ENCODE peak calls at places on chromosomes 12 and 14, in four cellular contexts. K is A549, W is left ventricle myocardium inferior, B is mucosa of descending colon. N is an unnamed sample.

GRCh38 chr14:104158827-104159798 is 20.7 kb downstream of the KIF26A start:
- DNase-seq in K (no peak), W (peak; percentile 73), B (no peak), N (no peak)

GRCh38 chr12:65643171-65643570 is 181.1 kb upstream of the HMGA2 start:
- DNase-seq in K (no peak), W (no peak), B (no peak), N (no peak)

GRCh38 chr12:67034110-67034879 is 234.9 kb upstream of the CAND1 start:
- DNase-seq in K (no peak), W (no peak), B (no peak), N (peak; percentile 88)

GRCh38 chr12:2395352-2395977 is 342.7 kb downstream of the CACNA1C start:
- DNase-seq in K (peak; percentile 52), W (peak; percentile 42), B (peak; percentile 61), N (no peak)

GRCh38 chr14:100345711-100346110 is 22.6 kb downstream of the SLC25A47 start:
- DNase-seq in K (no peak), W (no peak), B (no peak), N (no peak)

GRCh38 chr14:34562776-34563150 is 23.3 kb upstream of the EAPP start:
- DNase-seq in K (no peak), W (no peak), B (no peak), N (no peak)

GRCh38 chr12:59425798-59426197 is 170.0 kb upstream of the SLC16A7 start:
- DNase-seq in K (no peak), W (no peak), B (no peak), N (no peak)

GRCh38 chr12:104792570-104792969 is 165.5 kb downstream of the SLC41A2 start:
- DNase-seq in K (peak; percentile 11), W (no peak), B (no peak), N (peak; percentile 74)

GRCh38 chr12:712172-712863 is 40.1 kb upstream of the WNK1 start:
- DNase-seq in K (no peak), W (no peak), B (no peak), N (peak; percentile 68)

GRCh38 chr14:77026930-77027537 is 1.5 kb downstream of the IRF2BPL start:
- DNase-seq in K (no peak), W (peak; percentile 54), B (peak; percentile 70), N (peak; percentile 56)

GRCh38 chr12:115466076-115466475 is 782.1 kb upstream of the TBX3 start:
- DNase-seq in K (no peak), W (no peak), B (no peak), N (no peak)

GRCh38 chr14:71116206-71117122 is 209.2 kb downstream of the PCNX1 start:
- DNase-seq in K (no peak), W (no peak), B (peak; percentile 71), N (no peak)

GRCh38 chr12:108634225-108634795 is 616 bp upstream of the SELPLG start:
- DNase-seq in K (no peak), W (no peak), B (no peak), N (no peak)

GRCh38 chr12:28507055-28507454 is 316.8 kb downstream of the CCDC91 start:
- DNase-seq in K (no peak), W (no peak), B (no peak), N (no peak)

GRCh38 chr12:91633734-91634357 is 451.2 kb upstream of the DCN start:
- DNase-seq in K (no peak), W (no peak), B (no peak), N (peak; percentile 14)

GRCh38 chr14:59127437-59127732 is 61.1 kb upstream of the DAAM1 start:
- DNase-seq in K (no peak), W (no peak), B (no peak), N (no peak)

GRCh38 chr14:59123526-59123925 is 64.9 kb upstream of the DAAM1 start:
- DNase-seq in K (no peak), W (no peak), B (no peak), N (no peak)

GRCh38 chr14:59126714-59127436 is 61.6 kb upstream of the DAAM1 start:
- DNase-seq in K (peak; percentile 52), W (no peak), B (no peak), N (peak; percentile 66)

GRCh38 chr14:59123975-59124374 is 64.5 kb upstream of the DAAM1 start:
- DNase-seq in K (peak; percentile 10), W (no peak), B (no peak), N (peak; percentile 11)

DNA sequence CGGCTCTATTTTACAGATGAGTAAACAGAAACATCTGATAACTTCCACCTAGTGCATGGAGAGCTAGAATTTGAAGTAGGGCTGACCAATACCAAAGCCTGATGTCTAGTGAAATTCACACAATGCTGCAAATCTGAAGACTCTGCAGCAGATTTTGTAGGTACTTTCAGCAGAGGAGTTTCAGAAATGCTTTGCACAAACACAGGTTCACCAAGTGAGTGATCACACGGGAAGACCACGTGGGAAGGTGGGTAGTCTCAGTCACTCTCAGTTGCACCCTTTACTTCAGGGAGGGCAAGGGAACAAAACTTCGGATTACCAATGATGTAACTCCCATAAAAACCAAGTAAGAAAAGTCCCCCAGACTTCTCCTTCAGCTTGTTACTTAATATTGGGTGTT is 63.3 kb upstream of the DAAM1 start:
- DNase-seq in K (no peak), W (no peak), B (no peak), N (no peak)
- H3K4me3 ChIP-seq in K (no peak overlapping the region), W (no peak overlapping the region), B (no peak overlapping the region), N (no peak overlapping the region)

GRCh38 chr14:55133416-55133815 is 4.4 kb downstream of the LGALS3 start:
- DNase-seq in K (no peak), W (no peak), B (no peak), N (peak; percentile 34)

GRCh38 chr14:55129086-55129427 is at the start of gene LGALS3:
- DNase-seq in K (peak; percentile 80), W (peak; percentile 84), B (peak; percentile 91), N (peak; percentile 80)

GRCh38 chr14:55130194-55130550 is 1.1 kb downstream of the LGALS3 start:
- DNase-seq in K (peak; percentile 54), W (no peak), B (no peak), N (peak; percentile 73)

GRCh38 chr14:55129428-55130193 is 559 bp downstream of the LGALS3 start:
- DNase-seq in K (peak; percentile 82), W (peak; percentile 75), B (peak; percentile 76), N (peak; percentile 72)

DNA sequence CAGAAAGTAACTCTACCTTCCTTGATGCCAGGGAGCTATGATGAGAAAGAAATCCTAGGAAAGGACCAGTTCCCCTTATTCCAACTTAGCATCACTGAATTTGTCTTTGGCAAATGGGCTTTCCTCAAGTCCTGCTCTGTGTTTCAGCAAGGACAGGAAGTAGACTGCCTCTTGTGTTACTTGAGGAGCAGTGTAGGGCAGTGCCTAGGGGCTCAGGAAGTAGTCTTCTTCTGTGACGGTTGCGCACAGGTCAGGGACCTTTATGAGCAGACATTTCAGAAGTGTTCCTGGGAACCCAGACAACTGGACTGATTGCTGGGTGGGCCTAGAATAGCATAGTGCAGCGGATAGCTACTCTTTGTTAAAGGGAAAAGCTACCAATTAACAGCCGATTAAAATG is 2.7 kb downstream of the LGALS3 start:
- DNase-seq in K (no peak), W (no peak), B (no peak), N (no peak)
- TF ChIP-seq CTCF in K (no peak), W (peak; percentile 38), B (no peak), N (no peak)

GRCh38 chr12:57833672-57834071 is 12.9 kb downstream of the CTDSP2 start:
- DNase-seq in K (no peak), W (no peak), B (no peak), N (no peak)

GRCh38 chr12:57837779-57838562 is 8.6 kb downstream of the CTDSP2 start:
- DNase-seq in K (no peak), W (peak; percentile 43), B (no peak), N (peak; percentile 60)

GRCh38 chr12:57836442-57837375 is 9.8 kb downstream of the CTDSP2 start:
- DNase-seq in K (no peak), W (peak; percentile 87), B (peak; percentile 69), N (peak; percentile 53)

GRCh38 chr12:57834086-57834876 is 12.2 kb downstream of the CTDSP2 start:
- DNase-seq in K (no peak), W (no peak), B (no peak), N (no peak)

DNA sequence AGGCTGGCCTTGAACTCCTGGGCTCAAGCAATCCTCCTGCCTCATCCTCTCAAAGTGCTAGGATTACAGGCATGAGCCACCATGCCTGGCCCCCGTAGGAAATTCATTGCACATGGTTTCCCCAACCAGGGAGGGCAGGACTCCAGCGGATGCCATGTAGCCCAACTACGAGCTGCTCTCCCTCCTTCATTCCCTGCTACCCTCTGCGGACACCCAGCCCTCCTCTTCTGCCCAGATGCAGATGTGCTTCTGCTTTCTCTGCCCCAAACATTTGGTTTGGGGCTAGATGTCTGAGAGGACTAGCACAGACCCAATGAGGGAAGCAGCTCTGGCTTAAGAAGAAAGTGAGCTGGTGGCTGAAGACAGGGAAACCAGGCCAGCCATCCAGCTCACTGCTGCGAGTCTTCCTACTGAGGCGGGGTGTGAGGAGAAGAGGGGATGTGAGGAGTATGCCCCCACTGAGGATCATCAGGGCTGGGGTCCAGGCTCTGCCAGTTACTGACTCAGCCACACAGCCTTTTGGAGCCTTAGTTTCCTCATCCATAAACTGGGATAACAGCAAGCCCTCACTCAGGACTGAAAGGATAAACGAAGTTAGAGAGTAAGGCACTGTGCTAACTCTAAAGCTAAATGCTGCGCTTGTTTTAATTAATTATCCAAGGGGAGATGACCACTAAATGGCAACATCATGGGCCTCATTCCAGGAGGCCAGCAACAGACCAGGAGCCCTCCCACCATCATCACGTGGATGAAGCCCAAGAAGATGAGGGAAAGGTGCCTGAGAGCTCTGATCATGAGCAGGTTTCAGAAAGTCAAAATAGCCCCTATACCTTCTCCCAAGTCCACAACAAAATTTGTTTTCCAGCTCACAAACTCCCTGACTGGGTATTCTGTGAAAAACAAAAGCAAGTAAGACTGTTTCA is 10.9 kb downstream of the CTDSP2 start:
- DNase-seq in K (no peak), W (no peak), B (no peak), N (no peak)
- H3K4me3 ChIP-seq in K (no peak overlapping the region), W (peak overlapping the region; percentile 95), B (no peak overlapping the region), N (no peak overlapping the region)

GRCh38 chr12:79174656-79175055 is 310.1 kb downstream of the SYT1 start:
- DNase-seq in K (peak; percentile 6), W (no peak), B (no peak), N (peak; percentile 70)
- TF ChIP-seq CTCF in K (peak; percentile 54), W (peak; percentile 47), B (no peak), N (peak; percentile 47)

DNA sequence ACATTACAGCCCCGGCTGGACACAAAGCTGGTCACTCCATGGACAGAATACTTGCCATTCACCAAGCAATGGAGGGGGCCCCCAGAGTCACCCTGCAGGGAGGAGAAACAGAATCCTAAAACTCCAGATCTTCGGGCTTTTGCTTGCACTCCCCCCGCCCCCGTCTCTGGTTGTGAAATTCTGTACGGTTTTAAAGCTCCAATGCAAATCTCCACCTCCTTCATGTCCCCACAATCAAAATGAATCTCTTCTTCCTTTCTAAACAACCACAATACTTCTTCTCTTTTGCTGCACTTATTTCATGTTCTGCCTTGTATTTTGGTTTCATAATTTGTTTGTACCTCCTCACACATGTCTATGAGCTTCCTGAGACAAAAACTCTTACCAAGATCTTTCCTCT is 5.8 kb upstream of the BIN2 start:
- DNase-seq in K (no peak), W (no peak), B (no peak), N (no peak)
- H3K4me3 ChIP-seq in K (no peak overlapping the region), W (no peak overlapping the region), B (no peak overlapping the region), N (no peak overlapping the region)

DNA sequence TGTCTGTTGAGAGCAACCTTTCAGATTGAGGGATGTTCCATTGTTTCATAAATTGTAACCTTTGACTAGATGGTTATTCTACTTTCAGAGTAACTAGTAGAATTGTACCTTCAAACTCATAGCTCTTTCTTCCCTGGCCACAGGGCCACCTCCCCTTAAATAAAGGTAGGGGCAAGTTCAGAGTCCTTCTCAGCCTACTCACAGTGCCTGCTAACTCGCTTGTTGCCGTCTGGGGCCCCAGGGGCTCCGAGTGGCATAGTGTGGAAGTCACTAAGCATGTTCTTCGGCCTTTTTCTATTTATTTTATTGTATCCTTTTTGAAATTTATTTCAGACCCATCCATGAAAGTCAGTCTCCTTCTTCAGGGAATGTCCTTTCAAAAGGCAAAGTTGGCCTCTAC is 250.5 kb downstream of the ALX1 start:
- DNase-seq in K (no peak), W (no peak), B (peak; percentile 33), N (no peak)
- TF ChIP-seq CTCF in K (no peak), W (no peak), B (no peak), N (no peak)